ENCODE peak calls at places on chromosomes 7 and 10, in six cellular contexts. One of them, this sample, is unnamed.

GRCh38 chr10:11303671-11304170 is 286.0 kb downstream of the CELF2 start:
- DNase-seq in lower lobe of right lung: no peak
- DNase-seq in right lobe of liver: no peak
- DNase-seq in left kidney: no peak
- DNase-seq in naive thymus-derived CD8-positive, alpha-beta T cell: no peak
- DNase-seq in Right ventricle myocardium superior: no peak
- DNase-seq in this sample: no peak

GRCh38 chr10:16894834-16895233 is 77.6 kb upstream of the RSU1 start:
- DNase-seq in lower lobe of right lung: no peak
- DNase-seq in right lobe of liver: no peak
- DNase-seq in left kidney: no peak
- DNase-seq in naive thymus-derived CD8-positive, alpha-beta T cell: no peak
- DNase-seq in Right ventricle myocardium superior: no peak
- DNase-seq in this sample: no peak

GRCh38 chr7:132270517-132270916 is 305.8 kb downstream of the PLXNA4 start:
- DNase-seq in lower lobe of right lung: no peak
- DNase-seq in right lobe of liver: no peak
- DNase-seq in left kidney: peak
- DNase-seq in naive thymus-derived CD8-positive, alpha-beta T cell: no peak
- DNase-seq in Right ventricle myocardium superior: no peak
- DNase-seq in this sample: no peak

GRCh38 chr10:44913312-44914079 is 2.4 kb downstream of the TMEM72 start:
- DNase-seq in lower lobe of right lung: no peak
- DNase-seq in right lobe of liver: no peak
- DNase-seq in left kidney: peak
- DNase-seq in naive thymus-derived CD8-positive, alpha-beta T cell: no peak
- DNase-seq in Right ventricle myocardium superior: no peak
- DNase-seq in this sample: no peak

GRCh38 chr10:33880291-33880690 is 545.8 kb upstream of the NRP1 start:
- DNase-seq in lower lobe of right lung: no peak
- DNase-seq in right lobe of liver: no peak
- DNase-seq in left kidney: no peak
- DNase-seq in naive thymus-derived CD8-positive, alpha-beta T cell: no peak
- DNase-seq in Right ventricle myocardium superior: no peak
- DNase-seq in this sample: no peak

GRCh38 chr10:23191764-23192395 is at the start of gene PTF1A:
- DNase-seq in lower lobe of right lung: no peak
- DNase-seq in right lobe of liver: no peak
- DNase-seq in left kidney: peak
- DNase-seq in naive thymus-derived CD8-positive, alpha-beta T cell: no peak
- DNase-seq in Right ventricle myocardium superior: no peak
- DNase-seq in this sample: no peak

GRCh38 chr7:140229591-140230516 is 53.1 kb upstream of the KDM7A start:
- DNase-seq in lower lobe of right lung: peak
- DNase-seq in right lobe of liver: no peak
- DNase-seq in left kidney: peak
- DNase-seq in naive thymus-derived CD8-positive, alpha-beta T cell: peak
- DNase-seq in Right ventricle myocardium superior: peak
- DNase-seq in this sample: no peak

GRCh38 chr7:157129200-157129599 is 9.5 kb upstream of the UBE3C start:
- DNase-seq in lower lobe of right lung: no peak
- DNase-seq in right lobe of liver: no peak
- DNase-seq in left kidney: no peak
- DNase-seq in naive thymus-derived CD8-positive, alpha-beta T cell: no peak
- DNase-seq in Right ventricle myocardium superior: no peak
- DNase-seq in this sample: no peak

This sample was measured in heart left ventricle.